ENCODE peak calls at places on chromosomes 2 and 18, in ten cellular contexts. U is kidney; M is activated CD4-positive, alpha-beta T cell treated with anti-CD3 and anti-CD28 coated beads, Interleukin-2, amount 10 ng/mL, durations not matched to agents 7 days and 5 days; Q is hepatocyte; C is amniotic stem cell; G is left lung; H is neural progenitor cell; N is activated effector memory CD4-positive, alpha-beta T cell treated with anti-CD3 and anti-CD28 coated beads, Interleukin-2, amount 50 U/mL, for 16 hours; P is KBM-7; F is AG04449. Y is an unnamed sample.

GRCh38 chr2:85058619-85058941 is 74.6 kb upstream of the TCF7L1 start:
- DNase-seq in U (no peak), M (no peak), Q (no peak), C (no peak), G (no peak), H (no peak), N (no peak), P (no peak), F (no peak), Y (no peak)

GRCh38 chr18:34740101-34740500 is 30.0 kb downstream of the DTNA start:
- DNase-seq in U (no peak), M (no peak), Q (no peak), C (no peak), G (no peak), H (no peak), N (no peak), P (no peak), F (no peak), Y (no peak)

GRCh38 chr2:27893031-27893430 is 2.5 kb downstream of the BABAM2 start:
- DNase-seq in U (no peak), M (no peak), Q (no peak), C (no peak), G (no peak), H (no peak), N (no peak), P (peak; percentile 5), F (no peak), Y (no peak)

GRCh38 chr18:32138332-32138731 is 46.7 kb downstream of the RNF138 start:
- DNase-seq in U (no peak), M (peak; percentile 28), Q (no peak), C (no peak), G (no peak), H (no peak), N (no peak), P (no peak), F (no peak), Y (no peak)

GRCh38 chr2:44952143-44952805 is 10.8 kb downstream of the SIX3 start:
- DNase-seq in U (peak; percentile 74), M (no peak), Q (peak; percentile 84), C (no peak), G (no peak), H (peak; percentile 94), N (no peak), P (no peak), F (no peak), Y (no peak)

GRCh38 chr18:57709335-57709734 is 87.7 kb upstream of the NARS1 start:
- DNase-seq in U (no peak), M (no peak), Q (no peak), C (no peak), G (no peak), H (no peak), N (no peak), P (no peak), F (no peak), Y (no peak)

GRCh38 chr2:168663993-168664392 is 138.4 kb upstream of the NOSTRIN start:
- DNase-seq in U (no peak), M (no peak), Q (no peak), C (no peak), G (no peak), H (peak; percentile 13), N (no peak), P (no peak), F (no peak), Y (no peak)

GRCh38 chr2:186098821-186099220 is 360.2 kb downstream of the FSIP2 start:
- DNase-seq in U (no peak), M (no peak), Q (no peak), C (no peak), G (no peak), H (no peak), N (no peak), P (no peak), F (no peak), Y (no peak)

GRCh38 chr2:38375711-38376345 is 1.2 kb downstream of the ATL2 start:
- DNase-seq in U (no peak), M (no peak), Q (no peak), C (no peak), G (peak; percentile 83), H (peak; percentile 66), N (peak; percentile 81), P (no peak), F (no peak), Y (no peak)

GRCh38 chr2:10680957-10681356 is 8.8 kb downstream of the NOL10 start:
- DNase-seq in U (no peak), M (no peak), Q (no peak), C (no peak), G (no peak), H (no peak), N (no peak), P (no peak), F (no peak), Y (no peak)

GRCh38 chr18:45291616-45292612 is 323.4 kb upstream of the SLC14A2 start:
- DNase-seq in U (no peak), M (no peak), Q (peak; percentile 51), C (no peak), G (no peak), H (peak; percentile 35), N (no peak), P (peak; percentile 81), F (no peak), Y (no peak)

GRCh38 chr2:219597552-219598307 is at the start of gene STK11IP:
- DNase-seq in U (peak; percentile 99), M (peak; percentile 95), Q (peak; percentile 97), C (peak; percentile 93), G (peak; percentile 97), H (peak; percentile 97), N (peak; percentile 96), P (peak; percentile 97), F (peak; percentile 70), Y (peak; percentile 60)

GRCh38 chr2:55311444-55311870 is 42.4 kb upstream of the MTIF2 start:
- DNase-seq in U (no peak), M (no peak), Q (no peak), C (no peak), G (no peak), H (no peak), N (no peak), P (peak; percentile 6), F (peak; percentile 9), Y (no peak)

GRCh38 chr2:26712486-26713465 is 20.3 kb downstream of the KCNK3 start:
- DNase-seq in U (peak; percentile 40), M (no peak), Q (peak; percentile 29), C (no peak), G (no peak), H (no peak), N (no peak), P (no peak), F (no peak), Y (no peak)

GRCh38 chr2:63488118-63488713 is 100.1 kb downstream of the WDPCP start:
- DNase-seq in U (no peak), M (peak; percentile 13), Q (peak; percentile 50), C (peak; percentile 17), G (no peak), H (peak; percentile 42), N (no peak), P (peak; percentile 29), F (no peak), Y (no peak)

GRCh38 chr2:20803287-20803686 is 19.6 kb downstream of the LDAH start:
- DNase-seq in U (no peak), M (no peak), Q (peak; percentile 21), C (no peak), G (no peak), H (no peak), N (no peak), P (no peak), F (no peak), Y (no peak)